ENCODE peak calls at places on chromosomes 16 and 17, in four cellular contexts. One of them, this sample, is unnamed.

GRCh38 chr17:40062347-40063033 is at the start of gene THRA:
- DNase-seq in DMS53: peak; percentile 71
- DNase-seq in heart left ventricle: peak; percentile 83
- DNase-seq in renal cortical epithelial cell: no peak
- DNase-seq in this sample: peak; percentile 62

GRCh38 chr17:45574376-45574775 is 83.9 kb upstream of the PLEKHM1 start:
- DNase-seq in renal cortical epithelial cell: no peak
- DNase-seq in DMS53: no peak
- DNase-seq in heart left ventricle: no peak
- DNase-seq in this sample: peak; percentile 13

GRCh38 chr17:4968916-4969550 is 1.4 kb upstream of the SPAG7 start:
- DNase-seq in heart left ventricle: no peak
- DNase-seq in renal cortical epithelial cell: peak; percentile 97
- DNase-seq in DMS53: peak; percentile 56
- DNase-seq in this sample: no peak

GRCh38 chr17:80110927-80111701 is 9.7 kb downstream of the GAA start:
- DNase-seq in heart left ventricle: no peak
- DNase-seq in DMS53: no peak
- DNase-seq in renal cortical epithelial cell: no peak
- DNase-seq in this sample: no peak

GRCh38 chr17:57478851-57479250 is 222.5 kb downstream of the MSI2 start:
- DNase-seq in DMS53: no peak
- DNase-seq in renal cortical epithelial cell: no peak
- DNase-seq in heart left ventricle: no peak
- DNase-seq in this sample: no peak

GRCh38 chr17:66634193-66634592 is 200.7 kb upstream of the CACNG5 start:
- DNase-seq in heart left ventricle: no peak
- DNase-seq in DMS53: no peak
- DNase-seq in renal cortical epithelial cell: no peak
- DNase-seq in this sample: no peak

GRCh38 chr16:29926675-29927522 is 873 bp upstream of the KCTD13 start:
- DNase-seq in renal cortical epithelial cell: peak; percentile 22
- DNase-seq in heart left ventricle: peak; percentile 34
- DNase-seq in DMS53: peak; percentile 69
- DNase-seq in this sample: peak; percentile 51

GRCh38 chr17:77641718-77642117 is 316.8 kb upstream of the TNRC6C start:
- DNase-seq in heart left ventricle: no peak
- DNase-seq in DMS53: no peak
- DNase-seq in renal cortical epithelial cell: no peak
- DNase-seq in this sample: no peak

GRCh38 chr16:11967195-11967911 is 2.3 kb downstream of the TNFRSF17 start:
- DNase-seq in DMS53: no peak
- DNase-seq in heart left ventricle: no peak
- DNase-seq in renal cortical epithelial cell: no peak
- DNase-seq in this sample: no peak

GRCh38 chr17:82831041-82831817 is 8.6 kb downstream of the ZNF750 start:
- DNase-seq in DMS53: no peak
- DNase-seq in renal cortical epithelial cell: no peak
- DNase-seq in heart left ventricle: no peak
- DNase-seq in this sample: peak; percentile 14

GRCh38 chr17:57675988-57676387 is 69.1 kb downstream of the CCDC182 start:
- DNase-seq in DMS53: no peak
- DNase-seq in renal cortical epithelial cell: no peak
- DNase-seq in heart left ventricle: no peak
- DNase-seq in this sample: no peak

GRCh38 chr17:42016411-42016831 is 818 bp downstream of the DNAJC7 start:
- DNase-seq in heart left ventricle: no peak
- DNase-seq in DMS53: no peak
- DNase-seq in renal cortical epithelial cell: no peak
- DNase-seq in this sample: peak; percentile 25

GRCh38 chr17:20202141-20202574 is 193.0 kb downstream of the SPECC1 start:
- DNase-seq in heart left ventricle: no peak
- DNase-seq in renal cortical epithelial cell: peak; percentile 36
- DNase-seq in DMS53: peak; percentile 62
- DNase-seq in this sample: no peak

GRCh38 chr16:46763147-46763546 is 15.0 kb upstream of the MYLK3 start:
- DNase-seq in DMS53: peak; percentile 61
- DNase-seq in renal cortical epithelial cell: no peak
- DNase-seq in heart left ventricle: peak; percentile 78
- DNase-seq in this sample: peak; percentile 88

GRCh38 chr17:42720996-42721583 is 23.8 kb downstream of the EZH1 start:
- DNase-seq in heart left ventricle: peak; percentile 40
- DNase-seq in DMS53: peak; percentile 92
- DNase-seq in renal cortical epithelial cell: peak; percentile 74
- DNase-seq in this sample: peak; percentile 71

GRCh38 chr16:1401061-1401757 is 13.3 kb downstream of the UNKL start:
- DNase-seq in renal cortical epithelial cell: no peak
- DNase-seq in heart left ventricle: no peak
- DNase-seq in DMS53: no peak
- DNase-seq in this sample: no peak

GRCh38 chr17:17058304-17058703 is 16.0 kb downstream of the MPRIP start:
- DNase-seq in renal cortical epithelial cell: no peak
- DNase-seq in DMS53: no peak
- DNase-seq in heart left ventricle: no peak
- DNase-seq in this sample: no peak

GRCh38 chr17:48869821-48870318 is 22.7 kb upstream of the ATP5MC1 start:
- DNase-seq in heart left ventricle: no peak
- DNase-seq in DMS53: no peak
- DNase-seq in renal cortical epithelial cell: no peak
- DNase-seq in this sample: no peak

GRCh38 chr17:61619493-61619892 is 28.5 kb upstream of the NACA2 start:
- DNase-seq in heart left ventricle: no peak
- DNase-seq in renal cortical epithelial cell: no peak
- DNase-seq in DMS53: peak; percentile 26
- DNase-seq in this sample: no peak

GRCh38 chr16:81710596-81710995 is 68.5 kb upstream of the PLCG2 start:
- DNase-seq in heart left ventricle: no peak
- DNase-seq in DMS53: no peak
- DNase-seq in renal cortical epithelial cell: no peak
- DNase-seq in this sample: no peak

GRCh38 chr17:71458322-71458721 is 662.5 kb upstream of the SOX9 start:
- DNase-seq in DMS53: no peak
- DNase-seq in renal cortical epithelial cell: no peak
- DNase-seq in heart left ventricle: no peak
- DNase-seq in this sample: no peak

This sample was measured in cerebellar cortex.